ENCODE peak calls at places on chromosome 9, in six cellular contexts. One of them, this sample, is unnamed.

GRCh38 chr9:36815566-36816348 is 218.3 kb downstream of the PAX5 start:
- DNase-seq in left ventricle myocardium inferior: no peak
- DNase-seq in ovary: no peak
- DNase-seq in stimulated activated CD4-positive, alpha-beta T cell treated with anti-CD3 and anti-CD28 coated beads, Interleukin-1b, Interleukin-23, amount 100 ng/mL, for 1 hour: no peak
- DNase-seq in stimulated activated CD8-positive, alpha-beta memory T cell treated with anti-CD3 and anti-CD28 coated beads, Interleukin-7, amount 100 ng/mL, for 4 hours: no peak
- DNase-seq in adrenal gland: no peak
- DNase-seq in this sample: no peak

GRCh38 chr9:97382099-97382718 is 29.7 kb upstream of the TDRD7 start:
- DNase-seq in left ventricle myocardium inferior: no peak
- DNase-seq in ovary: no peak
- DNase-seq in stimulated activated CD4-positive, alpha-beta T cell treated with anti-CD3 and anti-CD28 coated beads, Interleukin-1b, Interleukin-23, amount 100 ng/mL, for 1 hour: no peak
- DNase-seq in stimulated activated CD8-positive, alpha-beta memory T cell treated with anti-CD3 and anti-CD28 coated beads, Interleukin-7, amount 100 ng/mL, for 4 hours: no peak
- DNase-seq in adrenal gland: no peak
- DNase-seq in this sample: no peak

GRCh38 chr9:78919701-78920100 is 622.8 kb downstream of the PSAT1 start:
- DNase-seq in left ventricle myocardium inferior: no peak
- DNase-seq in ovary: no peak
- DNase-seq in stimulated activated CD4-positive, alpha-beta T cell treated with anti-CD3 and anti-CD28 coated beads, Interleukin-1b, Interleukin-23, amount 100 ng/mL, for 1 hour: no peak
- DNase-seq in stimulated activated CD8-positive, alpha-beta memory T cell treated with anti-CD3 and anti-CD28 coated beads, Interleukin-7, amount 100 ng/mL, for 4 hours: no peak
- DNase-seq in adrenal gland: no peak
- DNase-seq in this sample: no peak

GRCh38 chr9:8420416-8420815 is 620.8 kb upstream of the DMAC1 start:
- DNase-seq in left ventricle myocardium inferior: no peak
- DNase-seq in ovary: no peak
- DNase-seq in stimulated activated CD4-positive, alpha-beta T cell treated with anti-CD3 and anti-CD28 coated beads, Interleukin-1b, Interleukin-23, amount 100 ng/mL, for 1 hour: no peak
- DNase-seq in stimulated activated CD8-positive, alpha-beta memory T cell treated with anti-CD3 and anti-CD28 coated beads, Interleukin-7, amount 100 ng/mL, for 4 hours: no peak
- DNase-seq in adrenal gland: no peak
- DNase-seq in this sample: no peak

GRCh38 chr9:98010450-98010849 is 27.3 kb downstream of the ANP32B start:
- DNase-seq in left ventricle myocardium inferior: no peak
- DNase-seq in ovary: no peak
- DNase-seq in stimulated activated CD4-positive, alpha-beta T cell treated with anti-CD3 and anti-CD28 coated beads, Interleukin-1b, Interleukin-23, amount 100 ng/mL, for 1 hour: no peak
- DNase-seq in stimulated activated CD8-positive, alpha-beta memory T cell treated with anti-CD3 and anti-CD28 coated beads, Interleukin-7, amount 100 ng/mL, for 4 hours: no peak
- DNase-seq in adrenal gland: no peak
- DNase-seq in this sample: no peak

GRCh38 chr9:114827658-114828360 is 22.0 kb upstream of the TNFSF15 start:
- DNase-seq in left ventricle myocardium inferior: no peak
- DNase-seq in ovary: no peak
- DNase-seq in stimulated activated CD4-positive, alpha-beta T cell treated with anti-CD3 and anti-CD28 coated beads, Interleukin-1b, Interleukin-23, amount 100 ng/mL, for 1 hour: no peak
- DNase-seq in stimulated activated CD8-positive, alpha-beta memory T cell treated with anti-CD3 and anti-CD28 coated beads, Interleukin-7, amount 100 ng/mL, for 4 hours: no peak
- DNase-seq in adrenal gland: no peak
- DNase-seq in this sample: no peak

GRCh38 chr9:38250279-38251035 is 142.0 kb upstream of the ALDH1B1 start:
- DNase-seq in left ventricle myocardium inferior: no peak
- DNase-seq in ovary: no peak
- DNase-seq in stimulated activated CD4-positive, alpha-beta T cell treated with anti-CD3 and anti-CD28 coated beads, Interleukin-1b, Interleukin-23, amount 100 ng/mL, for 1 hour: no peak
- DNase-seq in stimulated activated CD8-positive, alpha-beta memory T cell treated with anti-CD3 and anti-CD28 coated beads, Interleukin-7, amount 100 ng/mL, for 4 hours: no peak
- DNase-seq in adrenal gland: no peak
- DNase-seq in this sample: no peak

GRCh38 chr9:133168432-133168831 is 4.7 kb upstream of the GBGT1 start:
- DNase-seq in left ventricle myocardium inferior: no peak
- DNase-seq in ovary: peak
- DNase-seq in stimulated activated CD4-positive, alpha-beta T cell treated with anti-CD3 and anti-CD28 coated beads, Interleukin-1b, Interleukin-23, amount 100 ng/mL, for 1 hour: no peak
- DNase-seq in stimulated activated CD8-positive, alpha-beta memory T cell treated with anti-CD3 and anti-CD28 coated beads, Interleukin-7, amount 100 ng/mL, for 4 hours: no peak
- DNase-seq in adrenal gland: peak
- DNase-seq in this sample: no peak

GRCh38 chr9:113640418-113640817 is 176.9 kb downstream of the RGS3 start:
- DNase-seq in left ventricle myocardium inferior: no peak
- DNase-seq in ovary: no peak
- DNase-seq in stimulated activated CD4-positive, alpha-beta T cell treated with anti-CD3 and anti-CD28 coated beads, Interleukin-1b, Interleukin-23, amount 100 ng/mL, for 1 hour: no peak
- DNase-seq in stimulated activated CD8-positive, alpha-beta memory T cell treated with anti-CD3 and anti-CD28 coated beads, Interleukin-7, amount 100 ng/mL, for 4 hours: no peak
- DNase-seq in adrenal gland: no peak
- DNase-seq in this sample: no peak

GRCh38 chr9:110099236-110099741 is 108.7 kb downstream of the C9orf152 start:
- DNase-seq in left ventricle myocardium inferior: no peak
- DNase-seq in ovary: no peak
- DNase-seq in stimulated activated CD4-positive, alpha-beta T cell treated with anti-CD3 and anti-CD28 coated beads, Interleukin-1b, Interleukin-23, amount 100 ng/mL, for 1 hour: no peak
- DNase-seq in stimulated activated CD8-positive, alpha-beta memory T cell treated with anti-CD3 and anti-CD28 coated beads, Interleukin-7, amount 100 ng/mL, for 4 hours: no peak
- DNase-seq in adrenal gland: no peak
- DNase-seq in this sample: peak

GRCh38 chr9:1869843-1870242 is 145.3 kb upstream of the SMARCA2 start:
- DNase-seq in left ventricle myocardium inferior: no peak
- DNase-seq in ovary: no peak
- DNase-seq in stimulated activated CD4-positive, alpha-beta T cell treated with anti-CD3 and anti-CD28 coated beads, Interleukin-1b, Interleukin-23, amount 100 ng/mL, for 1 hour: no peak
- DNase-seq in stimulated activated CD8-positive, alpha-beta memory T cell treated with anti-CD3 and anti-CD28 coated beads, Interleukin-7, amount 100 ng/mL, for 4 hours: no peak
- DNase-seq in adrenal gland: no peak
- DNase-seq in this sample: no peak